ENCODE peak calls at places on chromosomes 16 and 17, in six cellular contexts. Z is IMR-90, P is mesenchymal stem cell, V is H9, K is neuronal stem cell, M is H1. X is an unnamed sample.
A peak's percentile ranks its signal among the peaks of the same experiment; 100 is the strongest.

GRCh38 chr17:60600490-60601431 is 768 bp downstream of the PPM1D start:
- DNase-seq in P (peak; percentile 93), M (peak; percentile 81), K (peak; percentile 65), V (peak; percentile 82), Z (peak; percentile 85), X (peak; percentile 74)

GRCh38 chr16:51445250-51445649 is 294.2 kb upstream of the SALL1 start:
- DNase-seq in K (no peak), Z (peak; percentile 13), M (no peak), V (no peak), P (no peak), X (peak; percentile 5)

GRCh38 chr16:54879681-54880080 is 51.0 kb upstream of the IRX5 start:
- DNase-seq in P (no peak), M (no peak), V (no peak), Z (no peak), K (no peak), X (no peak)

GRCh38 chr16:54277845-54278703 is 8.5 kb downstream of the IRX3 start:
- DNase-seq in P (no peak), M (no peak), K (peak; percentile 36), Z (no peak), V (no peak), X (no peak)

GRCh38 chr16:11560701-11561439 is 25.8 kb downstream of the LITAF start:
- DNase-seq in V (no peak), M (peak; percentile 56), Z (no peak), K (no peak), P (peak; percentile 78), X (no peak)

GRCh38 chr17:27456681-27457404 is 595 bp downstream of the KSR1 start:
- DNase-seq in V (no peak), M (no peak), K (no peak), Z (no peak), P (no peak), X (no peak)

GRCh38 chr17:44350733-44351226 is 5.7 kb downstream of the GRN start:
- DNase-seq in V (peak; percentile 90), M (peak; percentile 90), P (peak; percentile 58), Z (peak; percentile 44), K (peak; percentile 57), X (peak; percentile 80)

GRCh38 chr16:15948532-15949209 is 745 bp upstream of the ABCC1 start:
- DNase-seq in Z (no peak), K (no peak), V (no peak), M (no peak), P (no peak), X (no peak)

GRCh38 chr17:3040882-3041281 is 22.5 kb downstream of the OR1D5 start:
- DNase-seq in Z (no peak), K (no peak), M (no peak), P (no peak), V (no peak), X (no peak)

GRCh38 chr17:4949321-4950074 is 1.2 kb upstream of the PFN1 start:
- DNase-seq in P (peak; percentile 91), K (peak; percentile 87), V (peak; percentile 84), Z (peak; percentile 76), M (peak; percentile 85), X (peak; percentile 92)

GRCh38 chr17:29178750-29179231 is 1.4 kb downstream of the MYO18A start:
- DNase-seq in P (no peak), Z (no peak), M (peak; percentile 62), V (peak; percentile 62), K (no peak), X (no peak)

GRCh38 chr17:27038676-27039075 is 255.2 kb upstream of the WSB1 start:
- DNase-seq in K (no peak), P (no peak), M (no peak), V (no peak), Z (no peak), X (no peak)

GRCh38 chr17:57899391-57899790 is 49.5 kb upstream of the MRPS23 start:
- DNase-seq in P (peak; percentile 41), Z (no peak), K (no peak), M (no peak), V (no peak), X (no peak)

GRCh38 chr17:37212184-37212583 is 163.6 kb upstream of the C17orf78 start:
- DNase-seq in V (no peak), K (no peak), P (peak; percentile 6), Z (no peak), M (no peak), X (no peak)

GRCh38 chr17:81405382-81406005 is 10.2 kb downstream of the BAHCC1 start:
- DNase-seq in M (no peak), Z (no peak), P (peak; percentile 94), V (no peak), K (no peak), X (no peak)

GRCh38 chr17:559699-560378 is 154.8 kb downstream of the VPS53 start:
- DNase-seq in V (no peak), P (peak; percentile 96), M (no peak), Z (peak; percentile 89), K (no peak), X (peak; percentile 64)

GRCh38 chr16:1818873-1819525 is 7.6 kb downstream of the HAGH start:
- DNase-seq in P (no peak), M (no peak), Z (no peak), K (no peak), V (no peak), X (no peak)

GRCh38 chr17:80753946-80754345 is 209.3 kb downstream of the RPTOR start:
- DNase-seq in V (no peak), Z (no peak), P (no peak), K (no peak), M (no peak), X (no peak)

GRCh38 chr17:13393841-13394710 is 207.7 kb downstream of the HS3ST3A1 start:
- DNase-seq in V (no peak), M (no peak), Z (peak; percentile 94), P (peak; percentile 13), K (no peak), X (no peak)

GRCh38 chr17:16495980-16496819 is 4.2 kb upstream of the LRRC75A start:
- DNase-seq in Z (no peak), V (peak; percentile 50), M (no peak), K (no peak), P (no peak), X (no peak)

GRCh38 chr17:2547176-2547575 is 35.5 kb upstream of the METTL16 start:
- DNase-seq in Z (peak; percentile 7), K (no peak), V (no peak), P (no peak), M (no peak), X (no peak)

GRCh38 chr17:57939797-57940196 is 15.4 kb downstream of the CUEDC1 start:
- DNase-seq in V (no peak), K (no peak), M (no peak), Z (no peak), P (no peak), X (no peak)

GRCh38 chr17:44776628-44777393 is 18.0 kb downstream of the ADAM11 start:
- DNase-seq in K (no peak), V (peak; percentile 30), P (no peak), M (no peak), Z (no peak), X (no peak)

GRCh38 chr16:54050281-54051210 is 236.0 kb downstream of the IRX3 start:
- DNase-seq in M (no peak), V (peak; percentile 41), K (no peak), Z (no peak), P (peak; percentile 22), X (no peak)

GRCh38 chr16:84543253-84543652 is 38.8 kb upstream of the MEAK7 start:
- DNase-seq in M (no peak), K (no peak), Z (no peak), V (no peak), P (no peak), X (no peak)

GRCh38 chr17:16944334-16945140 is 27.4 kb downstream of the TNFRSF13B start:
- DNase-seq in M (peak; percentile 23), K (no peak), Z (no peak), V (peak; percentile 28), P (no peak), X (no peak)

GRCh38 chr17:8807070-8807550 is 7.9 kb upstream of the MFSD6L start:
- DNase-seq in M (peak; percentile 16), V (peak; percentile 23), K (no peak), Z (no peak), P (peak; percentile 6), X (peak; percentile 7)

GRCh38 chr16:24969071-24969470 is 46.1 kb downstream of the ARHGAP17 start:
- DNase-seq in P (no peak), Z (no peak), K (no peak), V (no peak), M (no peak), X (no peak)

GRCh38 chr16:24962747-24963146 is 52.4 kb downstream of the ARHGAP17 start:
- DNase-seq in Z (no peak), V (no peak), M (no peak), P (no peak), K (no peak), X (no peak)

GRCh38 chr16:24967074-24967473 is 48.1 kb downstream of the ARHGAP17 start:
- DNase-seq in Z (no peak), V (no peak), K (no peak), M (no peak), P (no peak), X (no peak)

GRCh38 chr16:24966599-24966998 is 48.6 kb downstream of the ARHGAP17 start:
- DNase-seq in V (peak; percentile 2), P (no peak), Z (no peak), K (no peak), M (no peak), X (peak; percentile 72)

GRCh38 chr16:24966031-24966430 is 49.1 kb downstream of the ARHGAP17 start:
- DNase-seq in M (no peak), Z (no peak), K (no peak), P (no peak), V (peak; percentile 8), X (peak; percentile 80)
- H4K91ac ChIP-seq in M (no peak overlapping the region), Z (no peak overlapping the region), K (no peak overlapping the region), P (no peak overlapping the region), V (no peak overlapping the region), X (no peak overlapping the region)

GRCh38 chr17:50946891-50947843 is 81.0 kb upstream of the TOB1 start:
- DNase-seq in M (no peak), P (no peak), V (peak; percentile 33), K (no peak), Z (no peak), X (no peak)
- H3K14ac ChIP-seq in M (no peak overlapping the region), P (peak overlapping the region; percentile 37), V (no peak overlapping the region), K (peak overlapping the region; percentile 82), Z (no peak overlapping the region), X (no peak overlapping the region)

DNA sequence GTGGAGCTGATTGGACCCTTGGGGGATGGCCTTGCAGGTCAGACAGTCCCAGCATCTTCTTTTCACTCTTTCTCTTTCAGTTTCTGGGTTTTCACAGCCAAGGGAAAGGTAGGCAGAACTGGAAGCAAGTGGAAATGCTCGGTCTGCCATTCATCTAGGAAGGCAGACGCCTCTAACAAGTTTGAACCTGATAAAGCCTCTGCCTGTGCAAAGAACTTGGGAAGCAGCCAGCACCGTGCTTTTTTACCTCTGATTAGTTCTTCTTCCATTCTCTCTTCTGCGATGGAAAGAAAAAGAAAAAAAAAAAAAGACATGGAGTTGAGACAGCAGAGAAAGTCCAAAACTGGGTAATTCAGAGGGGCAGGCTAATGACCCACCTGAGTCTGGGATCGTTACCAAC is 997.8 kb upstream of the EEF2KMT start:
- DNase-seq in K (no peak), V (no peak), Z (no peak), M (no peak), P (no peak), X (no peak)
- H4K91ac ChIP-seq in K (no peak overlapping the region), V (no peak overlapping the region), Z (no peak overlapping the region), M (no peak overlapping the region), P (no peak overlapping the region), X (no peak overlapping the region)

DNA sequence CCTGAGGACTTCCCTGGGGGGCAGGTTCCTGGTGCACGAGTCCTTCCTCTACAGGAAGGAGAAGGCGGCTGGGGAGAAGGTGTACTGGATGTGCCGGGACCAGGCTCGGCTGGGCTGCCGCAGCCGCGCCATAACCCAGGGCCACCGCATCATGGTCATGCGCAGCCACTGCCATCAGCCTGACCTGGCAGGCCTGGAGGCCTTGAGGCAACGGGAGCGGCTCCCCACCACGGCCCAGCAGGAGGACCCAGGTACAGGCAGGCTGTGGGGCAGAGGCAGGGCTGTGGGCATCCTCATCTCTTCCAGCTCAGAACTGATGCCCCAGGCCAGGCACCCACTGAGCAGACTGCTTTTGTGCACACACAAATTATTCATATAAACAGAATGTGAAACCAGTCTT is 25.9 kb upstream of the KREMEN2 start:
- DNase-seq in Z (no peak), P (no peak), M (no peak), V (no peak), K (no peak), X (no peak)
- H3K14ac ChIP-seq in Z (no peak overlapping the region), P (peak overlapping the region; percentile 63), M (no peak overlapping the region), V (no peak overlapping the region), K (peak overlapping the region; percentile 38), X (no peak overlapping the region)

X was measured in trophoblast cell.